ENCODE peak calls at places on chromosomes 5 and 9, in six cellular contexts. V is stomach, M is ovary, J is prostate gland, C is suprapubic skin, U is K562. W is an unnamed sample.

GRCh38 chr9:16704489-16705111 is 165.9 kb downstream of the BNC2 start:
- DNase-seq in V (no peak), M (peak), J (peak), C (no peak), U (no peak), W (no peak)

GRCh38 chr5:1763548-1763911 is 36.1 kb downstream of the MRPL36 start:
- DNase-seq in V (no peak), M (peak), J (peak), C (peak), U (peak), W (peak)

GRCh38 chr5:146048994-146049703 is 56.2 kb downstream of the PLAC8L1 start:
- DNase-seq in V (peak), M (no peak), J (peak), C (no peak), U (peak), W (peak)

GRCh38 chr5:2752875-2753435 is 1.5 kb upstream of the IRX2 start:
- DNase-seq in V (peak), M (no peak), J (no peak), C (no peak), U (no peak), W (no peak)

GRCh38 chr9:129465834-129466535 is 154.9 kb downstream of the C9orf50 start:
- DNase-seq in V (no peak), M (no peak), J (no peak), C (no peak), U (no peak), W (no peak)

GRCh38 chr9:93262537-93263310 is 78.8 kb downstream of the WNK2 start:
- DNase-seq in V (peak), M (no peak), J (no peak), C (peak), U (peak), W (no peak)

GRCh38 chr5:56409331-56410190 is 176.4 kb upstream of the ANKRD55 start:
- DNase-seq in V (peak), M (no peak), J (no peak), C (no peak), U (no peak), W (peak)

GRCh38 chr5:598564-598890 is 13.6 kb upstream of the CEP72 start:
- DNase-seq in V (peak), M (no peak), J (no peak), C (peak), U (no peak), W (no peak)

GRCh38 chr5:124342027-124342471 is 404.4 kb downstream of the ZNF608 start:
- DNase-seq in V (no peak), M (peak), J (no peak), C (peak), U (no peak), W (no peak)

GRCh38 chr5:94254214-94254613 is 364.2 kb downstream of the KIAA0825 start:
- DNase-seq in V (no peak), M (no peak), J (no peak), C (no peak), U (no peak), W (no peak)

GRCh38 chr5:854966-855743 is 4.4 kb upstream of the ZDHHC11 start:
- DNase-seq in V (no peak), M (peak), J (no peak), C (no peak), U (no peak), W (no peak)

GRCh38 chr5:121762416-121762815 is 89.3 kb upstream of the FTMT start:
- DNase-seq in V (no peak), M (no peak), J (no peak), C (no peak), U (no peak), W (no peak)

GRCh38 chr5:162550236-162550635 is 482.7 kb downstream of the GABRG2 start:
- DNase-seq in V (no peak), M (no peak), J (no peak), C (no peak), U (no peak), W (no peak)

GRCh38 chr5:92401492-92401891 is 1018.4 kb upstream of the ARRDC3 start:
- DNase-seq in V (no peak), M (no peak), J (no peak), C (no peak), U (no peak), W (no peak)

GRCh38 chr5:1195916-1196315 is 5.5 kb upstream of the SLC6A19 start:
- DNase-seq in V (no peak), M (no peak), J (no peak), C (no peak), U (no peak), W (no peak)

GRCh38 chr5:142716963-142717362 is 31.1 kb upstream of the FGF1 start:
- DNase-seq in V (peak), M (no peak), J (peak), C (no peak), U (no peak), W (no peak)

GRCh38 chr9:125544988-125545651 is 161.9 kb downstream of the MAPKAP1 start:
- DNase-seq in V (peak), M (no peak), J (peak), C (no peak), U (no peak), W (no peak)

GRCh38 chr9:22210262-22210661 is 201.2 kb upstream of the CDKN2B start:
- DNase-seq in V (no peak), M (no peak), J (no peak), C (no peak), U (no peak), W (no peak)

GRCh38 chr9:107309271-107309670 is 26.2 kb downstream of the RAD23B start:
- DNase-seq in V (no peak), M (no peak), J (no peak), C (no peak), U (no peak), W (no peak)

GRCh38 chr9:35385042-35385441 is 104.9 kb upstream of the RUSC2 start:
- DNase-seq in V (no peak), M (no peak), J (no peak), C (no peak), U (no peak), W (no peak)

GRCh38 chr5:14202462-14202861 is 59.3 kb downstream of the TRIO start:
- DNase-seq in V (no peak), M (no peak), J (no peak), C (no peak), U (no peak), W (no peak)

GRCh38 chr9:92686954-92687353 is 17.0 kb upstream of the IPPK start:
- DNase-seq in V (no peak), M (no peak), J (no peak), C (no peak), U (peak), W (no peak)

GRCh38 chr5:93755716-93756115 is 14.3 kb upstream of the POU5F2 start:
- DNase-seq in V (no peak), M (no peak), J (no peak), C (no peak), U (no peak), W (no peak)

GRCh38 chr9:83141887-83142286 is 78.9 kb upstream of the RASEF start:
- DNase-seq in V (no peak), M (no peak), J (peak), C (no peak), U (no peak), W (no peak)

DNA sequence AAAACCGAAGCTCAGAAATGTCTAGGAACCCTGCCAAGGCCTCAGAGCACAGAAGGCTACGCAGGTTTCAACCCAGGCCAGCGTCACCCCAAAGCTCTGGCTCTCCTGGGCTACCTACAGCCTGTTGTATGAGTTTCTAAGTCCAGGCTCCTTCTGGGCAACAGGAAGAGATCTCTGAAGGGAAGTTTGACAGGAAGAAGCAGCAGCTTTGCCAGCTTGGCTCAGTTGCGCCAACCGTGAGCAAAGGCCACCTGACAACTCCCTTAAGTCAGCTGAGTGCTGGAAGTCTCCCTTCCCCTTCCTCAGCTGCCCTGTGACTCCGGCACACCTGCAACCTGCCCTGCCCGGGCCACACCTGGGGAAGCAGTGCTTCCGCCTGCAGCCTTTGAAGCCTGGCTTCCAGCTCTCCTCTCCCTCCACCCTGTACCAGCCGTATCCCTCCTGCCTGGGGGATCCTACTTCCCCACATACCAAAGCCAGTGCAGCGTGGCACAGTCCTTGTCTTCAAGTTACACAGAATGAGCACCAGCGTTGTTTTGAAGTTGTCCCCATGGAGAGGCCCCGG is 36.7 kb downstream of the SHB start:
- DNase-seq in V (peak), M (no peak), J (peak), C (no peak), U (no peak), W (no peak)
- TF ChIP-seq POLR2A in V (no peak), M (no peak), J (no peak), C (no peak), U (no peak), W (no peak)

DNA sequence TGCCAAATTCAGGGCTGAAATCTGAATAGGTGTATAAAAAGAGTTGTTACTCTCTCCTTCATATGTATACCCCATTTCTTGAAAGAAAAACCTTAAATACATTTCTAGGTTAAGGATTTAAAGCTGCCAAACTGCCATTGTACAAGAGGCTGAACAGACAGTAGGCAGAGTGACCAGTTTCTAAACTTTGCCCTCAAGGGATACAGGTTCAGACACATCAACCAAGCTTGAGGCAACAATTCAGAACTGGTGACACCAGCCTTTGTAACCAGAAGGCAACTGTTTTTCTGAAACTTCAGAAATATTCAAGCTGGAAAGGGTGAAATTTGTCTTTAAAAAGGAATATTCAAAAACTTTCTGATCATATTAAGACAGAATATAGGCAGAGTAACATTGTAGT is 47.5 kb downstream of the FAM114A2 start:
- DNase-seq in V (no peak), M (no peak), J (no peak), C (no peak), U (no peak), W (no peak)
- TF ChIP-seq POLR2A in V (no peak), M (no peak), J (no peak), C (no peak), U (no peak), W (no peak)

DNA sequence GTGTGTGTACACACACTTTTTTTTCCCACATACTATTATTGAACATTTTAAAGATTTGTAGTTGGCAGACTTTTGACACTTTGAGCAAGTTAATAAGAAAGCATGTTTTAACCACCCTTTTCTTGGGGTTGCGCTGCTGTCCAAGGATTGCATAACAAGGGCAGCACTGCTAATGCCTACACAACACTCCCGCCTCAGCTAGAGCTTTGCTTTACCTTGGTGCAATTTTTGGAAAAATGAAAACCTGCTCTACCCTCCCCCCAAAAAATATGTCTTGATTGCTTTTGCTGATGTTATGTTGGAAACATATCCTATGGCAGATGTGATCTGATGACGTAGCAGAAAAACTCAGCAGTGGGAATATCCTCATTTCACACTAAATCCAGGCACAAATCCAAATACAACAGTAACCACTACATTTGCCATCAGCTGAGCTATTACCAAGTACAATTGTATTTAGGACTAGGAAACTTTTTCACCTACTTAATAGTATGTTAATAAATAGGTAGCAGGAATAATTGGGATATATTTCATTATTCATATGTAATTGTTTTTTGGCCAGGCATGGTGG is 51.6 kb downstream of the UBE2R2 start:
- DNase-seq in V (no peak), M (no peak), J (no peak), C (no peak), U (no peak), W (no peak)
- TF ChIP-seq POLR2A in V (no peak), M (no peak), J (no peak), C (no peak), U (no peak), W (no peak)

GRCh38 chr5:79753863-79754645 is 64.4 kb downstream of the CMYA5 start:
- DNase-seq in V (no peak), M (no peak), J (no peak), C (no peak), U (no peak), W (no peak)
- TF ChIP-seq POLR2A in V (no peak), M (no peak), J (no peak), C (no peak), U (no peak), W (no peak)

DNA sequence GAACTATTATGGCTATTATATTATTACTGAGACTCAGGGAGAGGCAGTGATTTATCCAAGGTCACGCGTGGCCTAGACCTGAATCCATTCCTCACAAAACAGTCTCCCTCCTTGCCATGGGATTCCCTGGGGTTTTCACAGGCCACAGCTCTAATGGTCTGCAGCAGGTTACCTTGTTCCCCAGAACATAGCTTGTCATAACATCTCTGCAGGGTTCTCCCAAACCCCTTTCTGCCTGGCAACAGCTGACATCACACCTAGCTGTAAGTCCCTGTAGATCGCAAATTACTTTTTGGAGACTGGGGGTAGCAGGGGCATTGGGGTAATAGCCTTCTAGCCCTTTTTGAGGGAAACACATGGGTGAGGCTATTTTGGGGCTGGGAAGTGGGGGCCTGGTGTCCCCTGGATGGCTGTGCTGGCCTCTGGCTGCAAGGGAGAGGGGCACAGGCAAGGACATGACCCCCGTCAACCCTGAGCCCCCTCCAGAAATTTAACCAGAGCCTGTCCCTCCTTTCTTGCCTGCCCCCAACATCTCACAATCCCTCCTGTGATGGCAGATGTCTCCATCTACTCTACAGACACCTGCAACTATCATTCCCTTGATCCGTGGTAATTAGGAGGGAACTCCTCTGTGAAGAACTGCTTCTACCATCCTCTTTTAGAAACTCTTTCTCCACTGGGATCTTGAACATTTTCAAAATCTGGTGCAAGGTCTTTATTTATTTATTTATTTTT is 1.3 kb downstream of the CD74 start:
- DNase-seq in V (peak), M (no peak), J (no peak), C (no peak), U (no peak), W (no peak)
- TF ChIP-seq POLR2A in V (no peak), M (no peak), J (no peak), C (no peak), U (no peak), W (no peak)

GRCh38 chr5:133030343-133031005 is 4.1 kb upstream of the ZCCHC10 start:
- DNase-seq in V (no peak), M (no peak), J (no peak), C (no peak), U (no peak), W (no peak)

GRCh38 chr5:133026664-133027153 is 360 bp upstream of the ZCCHC10 start:
- DNase-seq in V (no peak), M (no peak), J (no peak), C (no peak), U (no peak), W (no peak)

GRCh38 chr5:133029321-133029720 is 3.0 kb upstream of the ZCCHC10 start:
- DNase-seq in V (no peak), M (no peak), J (no peak), C (no peak), U (no peak), W (no peak)

GRCh38 chr5:133025804-133026663 is at the start of gene ZCCHC10:
- DNase-seq in V (peak), M (peak), J (peak), C (peak), U (peak), W (peak)
- TF ChIP-seq POLR2A in V (no peak), M (peak), J (peak), C (peak), U (peak), W (peak)

W was measured in H54.